ENCODE peak calls at places on chromosomes 7 and 10, in eight cellular contexts. One of them, this sample, is unnamed.

GRCh38 chr10:75367098-75367497 is 34.5 kb downstream of the ZNF503 start:
- DNase-seq in GM10248: no peak
- DNase-seq in B cell: no peak
- DNase-seq in fibroblast of mammary gland: no peak
- DNase-seq in brain microvascular endothelial cell: no peak
- DNase-seq in GM13976: no peak
- DNase-seq in GM12865: no peak
- DNase-seq in NB4: no peak
- DNase-seq in this sample: no peak

GRCh38 chr10:64110079-64110478 is 588.9 kb downstream of the REEP3 start:
- DNase-seq in GM10248: no peak
- DNase-seq in B cell: no peak
- DNase-seq in fibroblast of mammary gland: no peak
- DNase-seq in brain microvascular endothelial cell: no peak
- DNase-seq in GM13976: no peak
- DNase-seq in GM12865: no peak
- DNase-seq in NB4: no peak
- DNase-seq in this sample: no peak

GRCh38 chr10:44261710-44262455 is 123.0 kb downstream of the CXCL12 start:
- DNase-seq in GM10248: peak
- DNase-seq in B cell: no peak
- DNase-seq in fibroblast of mammary gland: peak
- DNase-seq in brain microvascular endothelial cell: peak
- DNase-seq in GM13976: peak
- DNase-seq in GM12865: peak
- DNase-seq in NB4: no peak
- DNase-seq in this sample: no peak

GRCh38 chr10:4770766-4771553 is 55.0 kb upstream of the AKR1E2 start:
- DNase-seq in GM10248: no peak
- DNase-seq in B cell: no peak
- DNase-seq in fibroblast of mammary gland: peak
- DNase-seq in brain microvascular endothelial cell: peak
- DNase-seq in GM13976: no peak
- DNase-seq in GM12865: no peak
- DNase-seq in NB4: peak
- DNase-seq in this sample: no peak

GRCh38 chr7:129764685-129765084 is 153.2 kb downstream of the NRF1 start:
- DNase-seq in GM10248: no peak
- DNase-seq in B cell: no peak
- DNase-seq in fibroblast of mammary gland: no peak
- DNase-seq in brain microvascular endothelial cell: no peak
- DNase-seq in GM13976: no peak
- DNase-seq in GM12865: no peak
- DNase-seq in NB4: no peak
- DNase-seq in this sample: no peak

GRCh38 chr10:118395919-118396318 is 53.8 kb upstream of the FAM204A start:
- DNase-seq in GM10248: no peak
- DNase-seq in B cell: no peak
- DNase-seq in fibroblast of mammary gland: no peak
- DNase-seq in brain microvascular endothelial cell: no peak
- DNase-seq in GM13976: no peak
- DNase-seq in GM12865: no peak
- DNase-seq in NB4: peak
- DNase-seq in this sample: no peak

GRCh38 chr10:75493464-75493863 is 62.0 kb downstream of the LRMDA start:
- DNase-seq in GM10248: no peak
- DNase-seq in B cell: no peak
- DNase-seq in fibroblast of mammary gland: peak
- DNase-seq in brain microvascular endothelial cell: no peak
- DNase-seq in GM13976: no peak
- DNase-seq in GM12865: no peak
- DNase-seq in NB4: no peak
- DNase-seq in this sample: no peak

GRCh38 chr7:145655666-145656065 is 460.9 kb upstream of the CNTNAP2 start:
- DNase-seq in GM10248: no peak
- DNase-seq in B cell: no peak
- DNase-seq in fibroblast of mammary gland: no peak
- DNase-seq in brain microvascular endothelial cell: no peak
- DNase-seq in GM13976: no peak
- DNase-seq in GM12865: no peak
- DNase-seq in NB4: no peak
- DNase-seq in this sample: no peak

GRCh38 chr7:158695726-158696452 is 8.7 kb downstream of the NCAPG2 start:
- DNase-seq in GM10248: peak
- DNase-seq in B cell: peak
- DNase-seq in fibroblast of mammary gland: peak
- DNase-seq in brain microvascular endothelial cell: peak
- DNase-seq in GM13976: peak
- DNase-seq in GM12865: peak
- DNase-seq in NB4: peak
- DNase-seq in this sample: no peak

GRCh38 chr7:108630002-108630401 is 60.3 kb downstream of the DNAJB9 start:
- DNase-seq in GM10248: no peak
- DNase-seq in B cell: no peak
- DNase-seq in fibroblast of mammary gland: peak
- DNase-seq in brain microvascular endothelial cell: peak
- DNase-seq in GM13976: no peak
- DNase-seq in GM12865: no peak
- DNase-seq in NB4: no peak
- DNase-seq in this sample: no peak

GRCh38 chr7:104065491-104065890 is 76.0 kb upstream of the RELN start:
- DNase-seq in GM10248: no peak
- DNase-seq in B cell: no peak
- DNase-seq in fibroblast of mammary gland: no peak
- DNase-seq in brain microvascular endothelial cell: no peak
- DNase-seq in GM13976: no peak
- DNase-seq in GM12865: no peak
- DNase-seq in NB4: no peak
- DNase-seq in this sample: no peak

GRCh38 chr7:130974794-130975193 is 240.8 kb upstream of the KLF14 start:
- DNase-seq in GM10248: no peak
- DNase-seq in B cell: no peak
- DNase-seq in fibroblast of mammary gland: no peak
- DNase-seq in brain microvascular endothelial cell: no peak
- DNase-seq in GM13976: no peak
- DNase-seq in GM12865: no peak
- DNase-seq in NB4: no peak
- DNase-seq in this sample: no peak

GRCh38 chr7:2151235-2151634 is 81.5 kb downstream of the MAD1L1 start:
- DNase-seq in GM10248: no peak
- DNase-seq in B cell: no peak
- DNase-seq in fibroblast of mammary gland: no peak
- DNase-seq in brain microvascular endothelial cell: no peak
- DNase-seq in GM13976: no peak
- DNase-seq in GM12865: no peak
- DNase-seq in NB4: no peak
- DNase-seq in this sample: no peak

GRCh38 chr10:43202224-43202656 is 64.0 kb downstream of the CSGALNACT2 start:
- DNase-seq in GM10248: peak
- DNase-seq in B cell: peak
- DNase-seq in fibroblast of mammary gland: peak
- DNase-seq in brain microvascular endothelial cell: no peak
- DNase-seq in GM13976: peak
- DNase-seq in GM12865: peak
- DNase-seq in NB4: peak
- DNase-seq in this sample: peak

GRCh38 chr10:80462986-80463741 is 9.1 kb downstream of the TSPAN14 start:
- DNase-seq in GM10248: no peak
- DNase-seq in B cell: no peak
- DNase-seq in fibroblast of mammary gland: peak
- DNase-seq in brain microvascular endothelial cell: no peak
- DNase-seq in GM13976: no peak
- DNase-seq in GM12865: peak
- DNase-seq in NB4: peak
- DNase-seq in this sample: no peak

GRCh38 chr7:78734626-78735025 is 718.8 kb downstream of the MAGI2 start:
- DNase-seq in GM10248: no peak
- DNase-seq in B cell: no peak
- DNase-seq in fibroblast of mammary gland: peak
- DNase-seq in brain microvascular endothelial cell: no peak
- DNase-seq in GM13976: no peak
- DNase-seq in GM12865: peak
- DNase-seq in NB4: peak
- DNase-seq in this sample: no peak

GRCh38 chr7:66236713-66237303 is 31.7 kb downstream of the TPST1 start:
- DNase-seq in GM10248: no peak
- DNase-seq in B cell: no peak
- DNase-seq in fibroblast of mammary gland: no peak
- DNase-seq in brain microvascular endothelial cell: no peak
- DNase-seq in GM13976: no peak
- DNase-seq in GM12865: no peak
- DNase-seq in NB4: no peak
- DNase-seq in this sample: no peak

GRCh38 chr10:91909178-91909677 is at the start of gene FGFBP3:
- DNase-seq in GM10248: peak
- DNase-seq in B cell: peak
- DNase-seq in fibroblast of mammary gland: peak
- DNase-seq in brain microvascular endothelial cell: peak
- DNase-seq in GM13976: peak
- DNase-seq in GM12865: peak
- DNase-seq in NB4: peak
- DNase-seq in this sample: no peak

GRCh38 chr7:55245271-55245723 is 119.8 kb upstream of the LANCL2 start:
- DNase-seq in GM10248: no peak
- DNase-seq in B cell: no peak
- DNase-seq in fibroblast of mammary gland: peak
- DNase-seq in brain microvascular endothelial cell: peak
- DNase-seq in GM13976: no peak
- DNase-seq in GM12865: no peak
- DNase-seq in NB4: no peak
- DNase-seq in this sample: no peak

GRCh38 chr10:133150656-133151055 is 9.4 kb upstream of the KNDC1 start:
- DNase-seq in GM10248: no peak
- DNase-seq in B cell: no peak
- DNase-seq in fibroblast of mammary gland: no peak
- DNase-seq in brain microvascular endothelial cell: no peak
- DNase-seq in GM13976: no peak
- DNase-seq in GM12865: no peak
- DNase-seq in NB4: no peak
- DNase-seq in this sample: no peak
- TF ChIP-seq CTCF in GM10248: no peak
- TF ChIP-seq CTCF in B cell: no peak
- TF ChIP-seq CTCF in fibroblast of mammary gland: no peak
- TF ChIP-seq CTCF in brain microvascular endothelial cell: no peak
- TF ChIP-seq CTCF in GM13976: no peak
- TF ChIP-seq CTCF in GM12865: no peak
- TF ChIP-seq CTCF in NB4: no peak
- TF ChIP-seq CTCF in this sample: no peak

DNA sequence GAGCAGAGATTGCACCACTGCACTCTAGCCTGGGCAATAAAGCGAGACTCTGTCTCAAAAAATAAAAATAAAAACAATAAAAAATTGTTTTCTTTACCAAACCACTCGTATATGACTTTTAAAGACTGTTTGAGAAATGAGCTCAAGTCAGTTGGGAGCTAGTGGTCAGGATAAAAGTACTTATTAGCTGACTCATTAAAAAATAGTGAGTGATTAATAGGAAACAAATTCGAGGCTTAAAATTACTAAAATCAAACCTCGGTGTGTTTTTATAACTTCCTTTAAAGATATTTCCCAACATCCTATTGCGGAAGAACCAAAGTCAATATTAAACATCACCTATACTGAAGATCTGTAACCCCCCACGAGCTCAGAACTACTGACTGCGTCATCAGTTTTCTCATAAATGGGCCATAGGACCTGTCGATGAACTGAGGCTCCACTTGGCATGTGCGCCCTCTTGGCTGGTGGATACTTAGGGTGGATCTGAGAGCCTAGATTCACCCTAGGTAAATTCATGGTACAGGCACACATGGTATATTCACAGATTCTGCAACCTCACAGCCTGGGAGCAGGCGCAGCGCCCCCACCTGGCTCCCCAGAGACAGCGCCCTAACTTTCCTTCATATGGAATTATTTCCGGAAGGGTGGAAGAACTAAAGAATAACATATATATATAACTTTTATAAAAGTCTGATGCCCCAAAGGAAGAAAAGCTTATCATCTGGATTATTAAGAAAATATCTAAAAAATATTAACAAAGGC is 9.2 kb downstream of the MKI67 start:
- DNase-seq in GM10248: no peak
- DNase-seq in B cell: no peak
- DNase-seq in fibroblast of mammary gland: peak
- DNase-seq in brain microvascular endothelial cell: no peak
- DNase-seq in GM13976: no peak
- DNase-seq in GM12865: no peak
- DNase-seq in NB4: no peak
- DNase-seq in this sample: no peak
- TF ChIP-seq CTCF in GM10248: peak
- TF ChIP-seq CTCF in B cell: no peak
- TF ChIP-seq CTCF in fibroblast of mammary gland: peak
- TF ChIP-seq CTCF in brain microvascular endothelial cell: peak
- TF ChIP-seq CTCF in GM13976: peak
- TF ChIP-seq CTCF in GM12865: no peak
- TF ChIP-seq CTCF in NB4: peak
- TF ChIP-seq CTCF in this sample: no peak

DNA sequence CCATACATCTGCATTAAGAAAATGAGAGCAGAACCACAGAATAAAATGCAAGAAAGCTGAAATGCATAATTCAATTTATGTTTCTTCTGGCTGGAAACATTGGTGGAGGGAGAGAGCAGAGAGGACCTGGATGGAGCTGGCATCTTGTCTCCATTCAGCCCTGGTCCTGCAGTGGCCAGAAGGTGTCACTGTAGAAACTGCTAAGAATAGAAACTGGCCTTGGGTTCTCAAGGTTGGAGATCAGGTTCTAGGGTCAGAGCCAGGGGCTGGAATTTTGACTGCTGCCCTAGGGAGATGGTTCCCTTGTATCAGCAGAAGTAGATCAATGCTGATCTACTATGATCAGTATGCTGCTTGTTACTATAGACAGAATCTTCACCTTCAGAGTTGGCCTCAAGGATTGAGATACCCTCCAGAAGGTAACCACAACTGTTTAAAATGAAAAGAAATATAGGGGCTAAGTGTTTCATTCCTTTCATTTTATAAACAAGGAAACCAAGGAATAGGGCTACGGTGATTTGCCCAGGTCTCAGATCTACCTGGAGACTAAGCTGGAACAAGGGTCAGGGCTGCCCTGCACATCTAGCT is 13.1 kb downstream of the TAS2R41 start:
- DNase-seq in GM10248: no peak
- DNase-seq in B cell: no peak
- DNase-seq in fibroblast of mammary gland: peak
- DNase-seq in brain microvascular endothelial cell: no peak
- DNase-seq in GM13976: no peak
- DNase-seq in GM12865: peak
- DNase-seq in NB4: peak
- DNase-seq in this sample: no peak
- TF ChIP-seq CTCF in GM10248: peak
- TF ChIP-seq CTCF in B cell: no peak
- TF ChIP-seq CTCF in fibroblast of mammary gland: peak
- TF ChIP-seq CTCF in brain microvascular endothelial cell: peak
- TF ChIP-seq CTCF in GM13976: peak
- TF ChIP-seq CTCF in GM12865: peak
- TF ChIP-seq CTCF in NB4: peak
- TF ChIP-seq CTCF in this sample: no peak

DNA sequence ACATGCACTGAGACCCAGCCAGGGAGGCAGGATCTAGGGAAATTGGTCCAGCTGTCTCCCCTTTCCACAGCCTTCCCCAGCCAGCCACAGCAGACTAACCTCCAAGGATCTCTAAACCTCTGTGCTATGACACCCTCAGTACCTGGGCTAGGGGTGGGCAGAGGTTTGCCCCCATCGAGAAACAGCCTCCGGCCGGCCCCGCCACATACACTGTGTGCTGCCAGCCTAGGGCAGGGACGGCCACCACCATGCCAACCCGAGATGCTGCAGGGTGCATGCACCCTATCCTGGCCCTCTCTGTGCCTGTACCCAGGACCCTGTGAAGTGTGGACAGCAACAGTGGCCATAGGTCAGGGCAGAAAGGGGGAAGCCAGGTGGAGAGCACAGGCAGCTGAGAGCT is 58.1 kb downstream of the PARP12 start:
- DNase-seq in GM10248: no peak
- DNase-seq in B cell: no peak
- DNase-seq in fibroblast of mammary gland: no peak
- DNase-seq in brain microvascular endothelial cell: no peak
- DNase-seq in GM13976: no peak
- DNase-seq in GM12865: no peak
- DNase-seq in NB4: no peak
- DNase-seq in this sample: no peak
- TF ChIP-seq CTCF in GM10248: no peak
- TF ChIP-seq CTCF in B cell: no peak
- TF ChIP-seq CTCF in fibroblast of mammary gland: no peak
- TF ChIP-seq CTCF in brain microvascular endothelial cell: no peak
- TF ChIP-seq CTCF in GM13976: no peak
- TF ChIP-seq CTCF in GM12865: no peak
- TF ChIP-seq CTCF in NB4: no peak
- TF ChIP-seq CTCF in this sample: no peak